ENCODE peak calls at places on chromosomes 2 and 18, in five cellular contexts. One of them, this sample, is unnamed.
A peak's percentile ranks its signal among the peaks of the same experiment; 100 is the strongest.

GRCh38 chr2:130355578-130356431 is at the start of gene PTPN18:
- DNase-seq in activated CD4-positive, alpha-beta T cell treated with anti-CD3 and anti-CD28 coated beads for 48 hours: peak; percentile 64
- DNase-seq in RKO: peak; percentile 86
- DNase-seq in pancreas: peak; percentile 88
- DNase-seq in fibroblast of lung: peak; percentile 84
- DNase-seq in this sample: peak; percentile 95

GRCh38 chr2:31163011-31163540 is 24.8 kb upstream of the GALNT14 start:
- DNase-seq in activated CD4-positive, alpha-beta T cell treated with anti-CD3 and anti-CD28 coated beads for 48 hours: no peak
- DNase-seq in RKO: no peak
- DNase-seq in pancreas: no peak
- DNase-seq in fibroblast of lung: no peak
- DNase-seq in this sample: no peak

GRCh38 chr2:201466050-201466660 is 14.6 kb downstream of the STRADB start:
- DNase-seq in activated CD4-positive, alpha-beta T cell treated with anti-CD3 and anti-CD28 coated beads for 48 hours: no peak
- DNase-seq in RKO: peak; percentile 27
- DNase-seq in pancreas: no peak
- DNase-seq in fibroblast of lung: peak; percentile 89
- DNase-seq in this sample: no peak

GRCh38 chr2:218015831-218016521 is 13.2 kb upstream of the TNS1 start:
- DNase-seq in activated CD4-positive, alpha-beta T cell treated with anti-CD3 and anti-CD28 coated beads for 48 hours: no peak
- DNase-seq in RKO: no peak
- DNase-seq in pancreas: no peak
- DNase-seq in fibroblast of lung: no peak
- DNase-seq in this sample: no peak

GRCh38 chr2:10404324-10405143 is 43.6 kb downstream of the ODC1 start:
- DNase-seq in activated CD4-positive, alpha-beta T cell treated with anti-CD3 and anti-CD28 coated beads for 48 hours: no peak
- DNase-seq in RKO: no peak
- DNase-seq in pancreas: no peak
- DNase-seq in fibroblast of lung: no peak
- DNase-seq in this sample: no peak

GRCh38 chr2:191359186-191359585 is 114.0 kb downstream of the MYO1B start:
- DNase-seq in activated CD4-positive, alpha-beta T cell treated with anti-CD3 and anti-CD28 coated beads for 48 hours: no peak
- DNase-seq in RKO: no peak
- DNase-seq in pancreas: no peak
- DNase-seq in fibroblast of lung: peak; percentile 82
- DNase-seq in this sample: no peak

GRCh38 chr2:127413782-127414743 is 4.2 kb upstream of the PROC start:
- DNase-seq in activated CD4-positive, alpha-beta T cell treated with anti-CD3 and anti-CD28 coated beads for 48 hours: no peak
- DNase-seq in RKO: peak; percentile 12
- DNase-seq in pancreas: no peak
- DNase-seq in fibroblast of lung: peak; percentile 77
- DNase-seq in this sample: no peak

GRCh38 chr18:72720116-72720515 is 147.7 kb downstream of the NETO1 start:
- DNase-seq in activated CD4-positive, alpha-beta T cell treated with anti-CD3 and anti-CD28 coated beads for 48 hours: no peak
- DNase-seq in RKO: no peak
- DNase-seq in pancreas: no peak
- DNase-seq in fibroblast of lung: no peak
- DNase-seq in this sample: no peak

GRCh38 chr2:238019962-238020361 is 40.8 kb upstream of the SCLY start:
- DNase-seq in activated CD4-positive, alpha-beta T cell treated with anti-CD3 and anti-CD28 coated beads for 48 hours: no peak
- DNase-seq in RKO: no peak
- DNase-seq in pancreas: no peak
- DNase-seq in fibroblast of lung: no peak
- DNase-seq in this sample: no peak

GRCh38 chr2:152542995-152543481 is 174.2 kb downstream of the PRPF40A start:
- DNase-seq in activated CD4-positive, alpha-beta T cell treated with anti-CD3 and anti-CD28 coated beads for 48 hours: no peak
- DNase-seq in RKO: peak; percentile 60
- DNase-seq in pancreas: peak; percentile 5
- DNase-seq in fibroblast of lung: peak; percentile 87
- DNase-seq in this sample: peak; percentile 95

GRCh38 chr18:76398899-76399612 is 96.0 kb downstream of the ZNF516 start:
- DNase-seq in activated CD4-positive, alpha-beta T cell treated with anti-CD3 and anti-CD28 coated beads for 48 hours: peak; percentile 85
- DNase-seq in RKO: peak; percentile 63
- DNase-seq in pancreas: peak; percentile 42
- DNase-seq in fibroblast of lung: peak; percentile 76
- DNase-seq in this sample: peak; percentile 65

GRCh38 chr2:179037807-179038206 is 12.1 kb downstream of the CCDC141 start:
- DNase-seq in activated CD4-positive, alpha-beta T cell treated with anti-CD3 and anti-CD28 coated beads for 48 hours: no peak
- DNase-seq in RKO: no peak
- DNase-seq in pancreas: no peak
- DNase-seq in fibroblast of lung: no peak
- DNase-seq in this sample: no peak

GRCh38 chr2:240333985-240334384 is 101.5 kb upstream of the GPC1 start:
- DNase-seq in activated CD4-positive, alpha-beta T cell treated with anti-CD3 and anti-CD28 coated beads for 48 hours: no peak
- DNase-seq in RKO: no peak
- DNase-seq in pancreas: no peak
- DNase-seq in fibroblast of lung: peak; percentile 67
- DNase-seq in this sample: no peak